ENCODE peak calls at places on chromosomes 1 and 21, in ten cellular contexts. J is transverse colon; U is effector memory CD4-positive, alpha-beta T cell; M is esophagus muscularis mucosa; H is CD4-positive, CD25-positive, alpha-beta regulatory T cell; R is CD8-positive, alpha-beta T cell; O is Karpas-422; L is PC-9; N is esophagus squamous epithelium; D is H9. B is an unnamed sample. For H3K4me1 and H3K9me3, the result is how much of the 10 kb centered on the place peaks cover.

GRCh38 chr1:26949926-26950319 is 10.3 kb downstream of the KDF1 start:
- DNase-seq in J (no peak), U (no peak), M (no peak), H (no peak), R (no peak), O (no peak), L (no peak), N (no peak), D (no peak), B (peak)

GRCh38 chr1:233295775-233296322 is 324 bp upstream of the PCNX2 start:
- DNase-seq in J (no peak), U (no peak), M (no peak), H (no peak), R (no peak), O (peak), L (no peak), N (no peak), D (no peak), B (no peak)

GRCh38 chr1:175174702-175175102 is 17.9 kb downstream of the KIAA0040 start:
- DNase-seq in J (no peak), U (no peak), M (no peak), H (no peak), R (no peak), O (peak), L (no peak), N (no peak), D (no peak), B (no peak)

GRCh38 chr1:70382682-70383081 is 28.2 kb upstream of the ANKRD13C start:
- DNase-seq in J (no peak), U (no peak), M (no peak), H (no peak), R (no peak), O (peak), L (no peak), N (no peak), D (no peak), B (no peak)

GRCh38 chr1:156295391-156295947 is at the start of gene GLMP:
- DNase-seq in J (peak), U (peak), M (no peak), H (peak), R (peak), O (peak), L (no peak), N (no peak), D (peak), B (peak)

GRCh38 chr1:159798893-159799292 is 3.3 kb upstream of the FCRL6 start:
- DNase-seq in J (peak), U (peak), M (no peak), H (peak), R (peak), O (peak), L (peak), N (no peak), D (peak), B (peak)

GRCh38 chr1:160711528-160712311 is at the start of gene CD48:
- DNase-seq in J (no peak), U (peak), M (no peak), H (peak), R (peak), O (peak), L (no peak), N (no peak), D (no peak), B (peak)

GRCh38 chr1:147168626-147169058 is 3.6 kb downstream of the PRKAB2 start:
- DNase-seq in J (peak), U (no peak), M (no peak), H (no peak), R (no peak), O (no peak), L (no peak), N (no peak), D (no peak), B (peak)

GRCh38 chr1:183635112-183635605 is 424 bp downstream of the ARPC5 start:
- DNase-seq in J (peak), U (no peak), M (no peak), H (peak), R (peak), O (peak), L (no peak), N (no peak), D (no peak), B (peak)

GRCh38 chr1:38624341-38625039 is 235.1 kb downstream of the RRAGC start:
- DNase-seq in J (no peak), U (no peak), M (peak), H (no peak), R (no peak), O (no peak), L (no peak), N (no peak), D (no peak), B (no peak)

GRCh38 chr1:208042041-208042615 is 131.2 kb upstream of the CD34 start:
- DNase-seq in J (no peak), U (no peak), M (no peak), H (no peak), R (no peak), O (no peak), L (no peak), N (no peak), D (no peak), B (no peak)

GRCh38 chr1:31266547-31266946 is 26.9 kb upstream of the NKAIN1 start:
- DNase-seq in J (no peak), U (no peak), M (no peak), H (no peak), R (no peak), O (no peak), L (no peak), N (no peak), D (no peak), B (no peak)

GRCh38 chr1:212477014-212477679 is 44.4 kb downstream of the NENF start:
- DNase-seq in J (peak), U (peak), M (peak), H (peak), R (peak), O (peak), L (peak), N (no peak), D (peak), B (peak)

GRCh38 chr1:76103034-76103433 is 28.5 kb downstream of the ST6GALNAC3 start:
- DNase-seq in J (no peak), U (no peak), M (no peak), H (no peak), R (no peak), O (no peak), L (no peak), N (no peak), D (no peak), B (no peak)

GRCh38 chr21:25624511-25624910 is 14.5 kb upstream of the JAM2 start:
- DNase-seq in J (no peak), U (no peak), M (no peak), H (no peak), R (no peak), O (no peak), L (no peak), N (no peak), D (no peak), B (no peak)

GRCh38 chr1:6491076-6491449 is 404 bp downstream of the PLEKHG5 start:
- DNase-seq in J (no peak), U (no peak), M (no peak), H (no peak), R (no peak), O (no peak), L (no peak), N (no peak), D (no peak), B (no peak)

GRCh38 chr21:21688877-21689276 is 690.7 kb downstream of the NCAM2 start:
- DNase-seq in J (no peak), U (no peak), M (no peak), H (no peak), R (no peak), O (no peak), L (no peak), N (no peak), D (peak), B (no peak)

GRCh38 chr1:236400061-236400638 is 6.1 kb downstream of the EDARADD start:
- DNase-seq in J (no peak), U (no peak), M (no peak), H (no peak), R (no peak), O (no peak), L (no peak), N (no peak), D (peak), B (no peak)

GRCh38 chr21:46567348-46567747 is 37.5 kb downstream of the S100B start:
- DNase-seq in J (no peak), U (no peak), M (no peak), H (no peak), R (no peak), O (no peak), L (no peak), N (no peak), D (no peak), B (no peak)

GRCh38 chr1:27704958-27705357 is 20.8 kb upstream of the FAM76A start:
- DNase-seq in J (no peak), U (no peak), M (no peak), H (no peak), R (no peak), O (no peak), L (no peak), N (no peak), D (no peak), B (no peak)

GRCh38 chr1:209485167-209485566 is 98.3 kb upstream of the CAMK1G start:
- DNase-seq in J (no peak), U (no peak), M (no peak), H (no peak), R (no peak), O (no peak), L (no peak), N (no peak), D (no peak), B (no peak)

GRCh38 chr1:183206538-183207117 is 20.6 kb downstream of the LAMC2 start:
- DNase-seq in J (no peak), U (no peak), M (no peak), H (no peak), R (no peak), O (no peak), L (no peak), N (no peak), D (no peak), B (no peak)

GRCh38 chr1:85495556-85495955 is 30.6 kb upstream of the DDAH1 start:
- DNase-seq in J (peak), U (no peak), M (no peak), H (no peak), R (no peak), O (no peak), L (peak), N (no peak), D (no peak), B (peak)

GRCh38 chr1:27961646-27962221 is 2.0 kb downstream of the XKR8 start:
- DNase-seq in J (no peak), U (no peak), M (no peak), H (no peak), R (no peak), O (peak), L (no peak), N (no peak), D (peak), B (no peak)

GRCh38 chr1:221683681-221684080 is 58.2 kb downstream of the DUSP10 start:
- DNase-seq in J (no peak), U (no peak), M (no peak), H (no peak), R (no peak), O (no peak), L (peak), N (no peak), D (no peak), B (no peak)

GRCh38 chr1:42937141-42937696 is 21.4 kb downstream of the SLC2A1 start:
- DNase-seq in J (peak), U (no peak), M (no peak), H (no peak), R (no peak), O (no peak), L (peak), N (no peak), D (no peak), B (no peak)

GRCh38 chr21:34558960-34559631 is 47.1 kb upstream of the KCNE1 start:
- DNase-seq in J (no peak), U (no peak), M (no peak), H (no peak), R (no peak), O (no peak), L (no peak), N (no peak), D (no peak), B (no peak)

GRCh38 chr1:232166942-232167341 is 463.0 kb downstream of the SIPA1L2 start:
- DNase-seq in J (no peak), U (no peak), M (peak), H (no peak), R (no peak), O (no peak), L (no peak), N (no peak), D (peak), B (peak)

GRCh38 chr1:169318845-169319244 is 48.8 kb downstream of the NME7 start:
- DNase-seq in J (no peak), U (no peak), M (no peak), H (no peak), R (no peak), O (no peak), L (no peak), N (no peak), D (no peak), B (no peak)
- H3K4me1 ChIP-seq in J (under half), U (under half), M (under half), H (under half), R (under half), O (under half), L (under half), N (under half), D (under half), B (under half)

GRCh38 chr1:201330541-201330940 is 46.9 kb downstream of the TNNT2 start:
- DNase-seq in J (no peak), U (no peak), M (no peak), H (no peak), R (no peak), O (no peak), L (peak), N (no peak), D (no peak), B (no peak)

GRCh38 chr1:201328576-201328975 is 45.3 kb downstream of the PKP1 start:
- DNase-seq in J (no peak), U (no peak), M (no peak), H (no peak), R (no peak), O (no peak), L (peak), N (no peak), D (no peak), B (no peak)

GRCh38 chr1:201331166-201331565 is 46.3 kb downstream of the TNNT2 start:
- DNase-seq in J (no peak), U (no peak), M (no peak), H (no peak), R (no peak), O (no peak), L (peak), N (no peak), D (no peak), B (no peak)

GRCh38 chr1:201329286-201329685 is 46.0 kb downstream of the PKP1 start:
- DNase-seq in J (no peak), U (no peak), M (no peak), H (no peak), R (no peak), O (no peak), L (no peak), N (no peak), D (no peak), B (no peak)

GRCh38 chr1:201329801-201330200 is 46.5 kb downstream of the PKP1 start:
- DNase-seq in J (no peak), U (no peak), M (no peak), H (no peak), R (no peak), O (no peak), L (peak), N (no peak), D (no peak), B (no peak)
- H3K9me3 ChIP-seq in J (under half), U (under half), M (under half), H (under half), R (under half), O (under half), L (under half), N (under half), D (under half), B (under half)

GRCh38 chr1:54926955-54927354 is 40.0 kb upstream of the DHCR24 start:
- DNase-seq in J (no peak), U (no peak), M (no peak), H (no peak), R (no peak), O (no peak), L (no peak), N (no peak), D (no peak), B (no peak)

GRCh38 chr1:54927475-54928240 is 40.7 kb upstream of the DHCR24 start:
- DNase-seq in J (no peak), U (no peak), M (no peak), H (no peak), R (no peak), O (no peak), L (no peak), N (no peak), D (no peak), B (no peak)

GRCh38 chr1:54928327-54928726 is 41.3 kb upstream of the DHCR24 start:
- DNase-seq in J (no peak), U (no peak), M (no peak), H (no peak), R (no peak), O (no peak), L (no peak), N (no peak), D (no peak), B (no peak)

GRCh38 chr1:54931275-54931805 is 44.3 kb upstream of the DHCR24 start:
- DNase-seq in J (no peak), U (no peak), M (no peak), H (no peak), R (no peak), O (no peak), L (no peak), N (no peak), D (no peak), B (no peak)

DNA sequence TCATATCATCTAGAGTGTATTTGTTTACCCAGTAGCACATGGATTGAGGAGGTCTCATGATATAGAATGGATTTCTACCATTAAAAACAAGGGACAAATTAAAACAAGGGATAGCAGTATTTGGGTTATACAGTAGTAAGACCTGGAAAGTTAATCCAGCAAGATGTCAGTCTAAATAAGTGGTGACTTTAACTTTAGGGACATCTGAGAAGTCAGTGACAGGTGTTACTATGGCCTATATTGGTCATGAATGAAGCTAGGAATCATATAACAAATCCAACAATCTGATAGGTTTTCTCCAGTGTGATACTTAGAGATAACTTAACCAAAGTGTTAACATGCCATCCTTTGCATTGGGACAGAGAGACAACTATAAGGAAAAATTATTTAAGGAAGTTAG is 42.7 kb upstream of the DHCR24 start:
- DNase-seq in J (no peak), U (no peak), M (no peak), H (no peak), R (no peak), O (no peak), L (no peak), N (no peak), D (no peak), B (no peak)
- H3K4me1 ChIP-seq in J (under half), U (under half), M (under half), H (under half), R (under half), O (under half), L (under half), N (under half), D (under half), B (under half)

GRCh38 chr1:246961939-246962373 is 30.2 kb upstream of the AHCTF1 start:
- DNase-seq in J (peak), U (no peak), M (no peak), H (no peak), R (no peak), O (no peak), L (no peak), N (no peak), D (no peak), B (no peak)
- H3K9me3 ChIP-seq in J (under half), U (under half), M (under half), H (under half), R (under half), O (under half), L (under half), N (under half), D (under half), B (under half)

GRCh38 chr1:92975551-92976232 is 14.4 kb upstream of the DIPK1A start:
- DNase-seq in J (peak), U (no peak), M (no peak), H (no peak), R (no peak), O (no peak), L (no peak), N (no peak), D (no peak), B (no peak)
- H3K4me1 ChIP-seq in J (under half), U (under half), M (under half), H (half or more), R (under half), O (under half), L (under half), N (under half), D (under half), B (under half)

DNA sequence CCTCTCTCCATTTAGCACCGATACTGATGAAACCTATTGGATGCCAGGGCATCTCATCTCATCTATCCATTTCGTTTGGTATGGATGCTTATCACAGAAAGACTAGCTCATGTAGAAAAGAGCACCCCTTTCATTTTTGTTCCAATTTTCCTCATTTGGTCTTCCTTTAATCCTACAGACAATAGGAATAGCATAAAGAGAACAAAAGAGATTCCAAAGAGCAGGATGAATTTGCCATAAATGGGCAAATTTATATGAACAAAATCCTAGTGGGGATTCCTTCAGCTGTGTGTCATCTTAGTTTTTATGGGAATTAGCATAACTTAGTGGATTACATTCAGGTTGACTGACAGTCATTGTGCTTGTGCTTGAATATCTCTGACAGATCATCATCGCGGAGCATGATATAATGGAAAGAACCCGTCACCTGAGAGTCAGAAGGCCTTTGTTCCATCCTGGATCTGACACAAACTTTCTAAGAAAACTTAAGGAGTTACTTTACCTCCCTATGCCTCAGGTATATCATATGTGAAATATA is 777.5 kb upstream of the ADGRL2 start:
- DNase-seq in J (no peak), U (no peak), M (no peak), H (no peak), R (no peak), O (no peak), L (no peak), N (no peak), D (no peak), B (no peak)
- H3K9me3 ChIP-seq in J (under half), U (under half), M (under half), H (under half), R (under half), O (under half), L (under half), N (under half), D (under half), B (under half)